ENCODE peak calls at places on chromosomes 12 and 14, in ten cellular contexts. O is CD8-positive, alpha-beta memory T cell; H is mammary epithelial cell; E is caudate nucleus; G is NT2/D1; Q is LHCN-M2; K is tibial nerve; M is naive thymus-derived CD8-positive, alpha-beta T cell; R is Panc1; S is kidney glomerular epithelial cell. L is an unnamed sample.

GRCh38 chr12:124496584-124496983 is 70.8 kb downstream of the NCOR2 start:
- DNase-seq in O (no peak), H (no peak), E (no peak), G (no peak), Q (no peak), K (no peak), M (no peak), R (no peak), S (no peak), L (no peak)

GRCh38 chr14:68619805-68620574 is 172.9 kb downstream of the ZFP36L1 start:
- DNase-seq in O (no peak), H (no peak), E (no peak), G (no peak), Q (peak), K (no peak), M (no peak), R (no peak), S (no peak), L (no peak)

GRCh38 chr12:110176745-110177144 is 52.6 kb downstream of the IFT81 start:
- DNase-seq in O (no peak), H (no peak), E (no peak), G (no peak), Q (peak), K (no peak), M (no peak), R (no peak), S (no peak), L (no peak)

GRCh38 chr14:101705733-101706508 is 55.6 kb upstream of the PPP2R5C start:
- DNase-seq in O (peak), H (no peak), E (no peak), G (no peak), Q (no peak), K (peak), M (peak), R (no peak), S (no peak), L (no peak)

GRCh38 chr12:54378791-54379400 is 5.6 kb downstream of the ZNF385A start:
- DNase-seq in O (no peak), H (no peak), E (peak), G (no peak), Q (no peak), K (peak), M (no peak), R (no peak), S (no peak), L (peak)

GRCh38 chr12:13347241-13348043 is 150.9 kb downstream of the EMP1 start:
- DNase-seq in O (no peak), H (peak), E (peak), G (no peak), Q (peak), K (no peak), M (no peak), R (no peak), S (peak), L (peak)

GRCh38 chr12:106601031-106601430 is 18.2 kb downstream of the RFX4 start:
- DNase-seq in O (no peak), H (no peak), E (no peak), G (no peak), Q (no peak), K (no peak), M (no peak), R (no peak), S (no peak), L (no peak)

GRCh38 chr12:108854055-108854452 is 3.3 kb downstream of the SSH1 start:
- DNase-seq in O (no peak), H (peak), E (no peak), G (no peak), Q (peak), K (no peak), M (no peak), R (no peak), S (peak), L (peak)

GRCh38 chr14:61177279-61178225 is 103.6 kb downstream of the TMEM30B start:
- DNase-seq in O (no peak), H (peak), E (no peak), G (no peak), Q (peak), K (no peak), M (no peak), R (no peak), S (peak), L (no peak)

GRCh38 chr14:93160353-93160801 is 24.3 kb downstream of the MOAP1 start:
- DNase-seq in O (no peak), H (no peak), E (no peak), G (no peak), Q (peak), K (no peak), M (no peak), R (no peak), S (no peak), L (no peak)

GRCh38 chr14:59292028-59292427 is 103.6 kb downstream of the DAAM1 start:
- DNase-seq in O (no peak), H (no peak), E (no peak), G (no peak), Q (no peak), K (no peak), M (no peak), R (no peak), S (no peak), L (no peak)

GRCh38 chr12:90062799-90063198 is 354.2 kb upstream of the ATP2B1 start:
- DNase-seq in O (no peak), H (peak), E (no peak), G (no peak), Q (no peak), K (no peak), M (no peak), R (no peak), S (no peak), L (no peak)

GRCh38 chr12:63985456-63985855 is 141.0 kb downstream of the SRGAP1 start:
- DNase-seq in O (no peak), H (no peak), E (no peak), G (no peak), Q (no peak), K (no peak), M (no peak), R (no peak), S (no peak), L (no peak)

GRCh38 chr12:54689984-54690383 is 41.8 kb upstream of the DCD start:
- DNase-seq in O (no peak), H (no peak), E (no peak), G (peak), Q (peak), K (no peak), M (no peak), R (no peak), S (peak), L (no peak)

GRCh38 chr12:118534003-118534402 is 157.6 kb downstream of the SUDS3 start:
- DNase-seq in O (no peak), H (no peak), E (no peak), G (peak), Q (no peak), K (no peak), M (no peak), R (no peak), S (no peak), L (no peak)

L was measured in Ammon's horn.